ENCODE peak calls at places on chromosomes 6 and 20, in four cellular contexts. I, L, Y and J are unnamed samples.

GRCh38 chr20:36833275-36834020 is 42.5 kb upstream of the TLDC2 start:
- DNase-seq in I (no peak), L (no peak), Y (no peak), J (no peak)

GRCh38 chr20:31908016-31908415 is 37.6 kb downstream of the TTLL9 start:
- DNase-seq in I (no peak), L (no peak), Y (no peak), J (no peak)

GRCh38 chr6:137045221-137045789 is 540 bp upstream of the IL20RA start:
- DNase-seq in I (no peak), L (no peak), Y (no peak), J (no peak)

GRCh38 chr20:58892126-58892931 is 39.8 kb downstream of the GNAS start:
- DNase-seq in I (peak; percentile 73), L (peak; percentile 85), Y (no peak), J (peak; percentile 12)

GRCh38 chr6:135144678-135145508 is 36.2 kb upstream of the MYB start:
- DNase-seq in I (peak; percentile 34), L (peak; percentile 44), Y (peak; percentile 12), J (no peak)

GRCh38 chr6:84243240-84243639 is 15.8 kb upstream of the CEP162 start:
- DNase-seq in I (peak; percentile 4), L (no peak), Y (no peak), J (no peak)

GRCh38 chr6:107676002-107676401 is 148.1 kb downstream of the SCML4 start:
- DNase-seq in I (no peak), L (no peak), Y (no peak), J (no peak)

GRCh38 chr6:110513001-110513400 is 36.6 kb upstream of the SLC22A16 start:
- DNase-seq in I (no peak), L (no peak), Y (no peak), J (no peak)

GRCh38 chr6:46781478-46782378 is 11.5 kb upstream of the MEP1A start:
- DNase-seq in I (peak; percentile 67), L (peak; percentile 36), Y (peak; percentile 58), J (peak; percentile 24)

GRCh38 chr6:42790549-42791181 is 8.8 kb downstream of the BICRAL start:
- DNase-seq in I (no peak), L (no peak), Y (no peak), J (no peak)

GRCh38 chr6:151850479-151850878 is 43.0 kb downstream of the ESR1 start:
- DNase-seq in I (no peak), L (no peak), Y (no peak), J (no peak)

GRCh38 chr6:113995632-113996031 is 24.7 kb upstream of the HDAC2 start:
- DNase-seq in I (peak; percentile 19), L (no peak), Y (peak; percentile 61), J (peak; percentile 88)

GRCh38 chr6:133814235-133814634 is 74.7 kb upstream of the TCF21 start:
- DNase-seq in I (no peak), L (no peak), Y (no peak), J (no peak)

GRCh38 chr20:20022498-20022897 is 5.3 kb downstream of the NAA20 start:
- DNase-seq in I (no peak), L (no peak), Y (no peak), J (no peak)

GRCh38 chr6:43107344-43108062 is 31.4 kb downstream of the PTK7 start:
- DNase-seq in I (no peak), L (no peak), Y (no peak), J (no peak)

GRCh38 chr6:149043476-149044130 is 273.9 kb upstream of the TAB2 start:
- DNase-seq in I (peak; percentile 36), L (peak; percentile 77), Y (peak; percentile 45), J (no peak)

GRCh38 chr6:148835920-148836441 is 89.2 kb downstream of the UST start:
- DNase-seq in I (no peak), L (no peak), Y (no peak), J (no peak)

GRCh38 chr6:164303092-164304007 is 888.8 kb downstream of the QKI start:
- DNase-seq in I (no peak), L (no peak), Y (no peak), J (no peak)

GRCh38 chr6:140082867-140083297 is 708.4 kb upstream of the CITED2 start:
- DNase-seq in I (no peak), L (no peak), Y (no peak), J (no peak)

GRCh38 chr20:35134472-35134871 is 12.7 kb downstream of the EDEM2 start:
- DNase-seq in I (no peak), L (no peak), Y (no peak), J (no peak)

GRCh38 chr6:167974644-167975344 is 22.7 kb upstream of the KIF25 start:
- DNase-seq in I (no peak), L (no peak), Y (no peak), J (no peak)

GRCh38 chr6:74971631-74972030 is 234.2 kb downstream of the COL12A1 start:
- DNase-seq in I (no peak), L (no peak), Y (no peak), J (no peak)

GRCh38 chr6:85676086-85676729 is 33.5 kb upstream of the SYNCRIP start:
- DNase-seq in I (no peak), L (no peak), Y (no peak), J (no peak)

GRCh38 chr6:26394289-26394688 is 7.8 kb upstream of the BTN3A1 start:
- DNase-seq in I (peak; percentile 42), L (no peak), Y (peak; percentile 46), J (no peak)

GRCh38 chr20:3168079-3168828 is 5.1 kb downstream of the LZTS3 start:
- DNase-seq in I (peak; percentile 86), L (no peak), Y (no peak), J (no peak)

GRCh38 chr20:17694767-17695166 is 5.0 kb upstream of the BANF2 start:
- DNase-seq in I (no peak), L (no peak), Y (no peak), J (no peak)

GRCh38 chr6:112296122-112296521 is 41.8 kb upstream of the LAMA4 start:
- DNase-seq in I (peak; percentile 32), L (peak; percentile 20), Y (peak; percentile 27), J (peak; percentile 17)

GRCh38 chr20:9344080-9344920 is 170.1 kb upstream of the LAMP5 start:
- DNase-seq in I (no peak), L (no peak), Y (no peak), J (no peak)

DNA sequence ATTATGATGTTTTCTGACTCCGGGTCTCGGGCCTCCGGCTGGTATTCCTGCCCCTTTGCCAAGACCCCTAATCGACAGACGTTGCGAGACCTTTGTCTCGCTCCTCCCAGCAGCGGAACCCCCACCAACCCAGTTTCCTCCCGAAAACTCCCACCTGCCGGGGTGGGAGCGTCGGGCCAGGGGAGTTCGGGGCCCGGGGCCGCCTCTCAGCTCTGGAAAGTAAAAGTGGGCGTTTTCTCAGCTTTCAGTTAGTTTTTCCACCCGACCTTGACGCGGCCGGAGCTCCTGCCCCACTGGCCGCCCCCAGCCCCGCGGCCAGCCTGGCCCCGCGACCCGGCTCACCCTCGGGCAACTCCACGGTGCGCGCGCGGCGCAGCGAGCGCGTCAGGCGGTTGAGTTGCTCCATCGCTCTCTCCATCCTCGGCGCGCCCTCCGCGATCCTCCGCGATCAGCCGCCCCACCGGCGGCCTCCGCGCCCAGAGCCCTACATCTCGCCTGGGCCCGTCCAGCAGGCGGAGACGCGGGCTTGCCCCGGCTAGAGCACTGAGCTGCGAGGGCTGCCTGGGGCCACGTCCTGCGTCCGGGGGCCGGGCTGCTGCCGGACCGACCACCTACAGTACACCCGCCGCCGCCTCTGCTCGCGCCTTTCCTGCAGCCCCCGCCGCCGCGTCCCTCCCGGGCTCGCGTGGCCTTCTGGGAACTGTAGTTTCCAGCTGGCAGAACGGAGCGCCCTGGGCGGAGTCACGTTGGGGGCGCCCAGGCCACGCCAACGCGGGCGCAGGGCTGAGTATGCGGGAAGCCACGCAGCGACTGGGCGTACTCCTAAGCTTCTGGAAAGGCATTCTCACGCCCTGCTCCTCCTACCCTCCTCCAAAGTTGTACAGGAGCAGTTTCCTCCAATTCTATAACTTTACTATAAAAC is at the start of gene HACE1:
- DNase-seq in I (peak; percentile 78), L (peak; percentile 93), Y (peak; percentile 74), J (peak; percentile 33)
- H3K27ac ChIP-seq in I (peak within 1 kb of the TSS; percentile 61), L (peak within 1 kb of the TSS; percentile 50), Y (peak within 1 kb of the TSS; percentile 68), J (peak within 1 kb of the TSS; percentile 79)

GRCh38 chr6:121523628-121524027 is 88.2 kb downstream of the GJA1 start:
- DNase-seq in I (no peak), L (no peak), Y (no peak), J (no peak)

GRCh38 chr6:121522265-121522664 is 86.8 kb downstream of the GJA1 start:
- DNase-seq in I (no peak), L (no peak), Y (no peak), J (peak; percentile 82)

GRCh38 chr6:121520337-121521163 is 85.1 kb downstream of the GJA1 start:
- DNase-seq in I (no peak), L (no peak), Y (no peak), J (peak; percentile 83)

GRCh38 chr6:121521164-121521555 is 85.7 kb downstream of the GJA1 start:
- DNase-seq in I (no peak), L (no peak), Y (no peak), J (no peak)

GRCh38 chr6:121522771-121523386 is 87.4 kb downstream of the GJA1 start:
- DNase-seq in I (no peak), L (no peak), Y (no peak), J (no peak)
- TF ChIP-seq CTCF in I (no peak), L (no peak), Y (no peak), J (no peak)

GRCh38 chr6:104600659-104600971 is 259.1 kb downstream of the HACE1 start:
- DNase-seq in I (no peak), L (no peak), Y (no peak), J (no peak)

GRCh38 chr6:104596091-104596490 is 263.6 kb downstream of the HACE1 start:
- DNase-seq in I (no peak), L (no peak), Y (no peak), J (no peak)

GRCh38 chr6:104595315-104595820 is 264.4 kb downstream of the HACE1 start:
- DNase-seq in I (no peak), L (no peak), Y (no peak), J (no peak)

GRCh38 chr6:104599821-104600658 is 259.7 kb downstream of the HACE1 start:
- DNase-seq in I (no peak), L (no peak), Y (no peak), J (no peak)

DNA sequence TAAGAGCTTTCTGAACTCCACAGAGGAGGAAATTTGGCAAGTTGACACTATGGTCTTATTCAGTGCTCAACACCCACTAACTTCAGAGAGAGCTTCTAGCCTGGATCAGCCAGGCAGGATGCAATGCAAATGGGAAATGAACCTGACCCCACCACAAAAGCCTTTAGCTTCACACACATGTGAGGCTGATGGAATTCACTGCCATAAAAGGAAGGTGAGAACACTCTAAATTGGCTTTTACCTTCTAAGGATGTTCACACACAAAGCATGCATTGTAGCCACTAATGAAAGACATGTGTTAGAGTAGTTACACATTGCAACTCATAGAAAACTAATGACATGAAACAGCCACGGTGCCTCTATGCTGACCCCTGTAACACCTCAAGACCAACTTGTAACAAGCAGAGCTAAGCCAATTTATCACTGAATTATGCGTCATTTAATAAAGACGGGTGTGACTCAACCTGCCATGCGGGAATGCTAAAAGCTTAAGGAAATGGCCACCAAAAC is 262.1 kb downstream of the HACE1 start:
- DNase-seq in I (no peak), L (no peak), Y (no peak), J (no peak)
- TF ChIP-seq TCF7L2 in I (no peak), L (no peak), Y (no peak), J (no peak)

GRCh38 chr20:51383891-51384510 is 158.5 kb downstream of the NFATC2 start:
- DNase-seq in I (no peak), L (no peak), Y (no peak), J (no peak)
- H3K27ac ChIP-seq in I (no peak overlapping the region), L (no peak overlapping the region), Y (no peak overlapping the region), J (no peak overlapping the region)